ENCODE peak calls at places on chromosomes 2 and 18, in four cellular contexts. X is foreskin keratinocyte, G is GM13976, C is astrocyte of the cerebellum. U is an unnamed sample.

GRCh38 chr18:9902832-9903231 is 11.0 kb upstream of the VAPA start:
- DNase-seq in X (no peak), G (no peak), C (no peak), U (no peak)

GRCh38 chr2:74886251-74886650 is 52.3 kb downstream of the HK2 start:
- DNase-seq in X (no peak), G (no peak), C (no peak), U (no peak)

GRCh38 chr2:40823465-40823864 is 371.6 kb upstream of the SLC8A1 start:
- DNase-seq in X (no peak), G (no peak), C (no peak), U (no peak)

GRCh38 chr2:163736433-163737168 is 793 bp upstream of the FIGN start:
- DNase-seq in X (no peak), G (peak; percentile 13), C (no peak), U (no peak)

GRCh38 chr2:120227111-120227991 is 4.2 kb upstream of the TMEM185B start:
- DNase-seq in X (no peak), G (no peak), C (no peak), U (no peak)

GRCh38 chr2:26438526-26438925 is 36.8 kb downstream of the DRC1 start:
- DNase-seq in X (no peak), G (no peak), C (no peak), U (no peak)

GRCh38 chr2:142930835-142931398 is 53.5 kb downstream of the KYNU start:
- DNase-seq in X (no peak), G (no peak), C (no peak), U (no peak)

GRCh38 chr2:176001281-176001902 is 675 bp downstream of the LNPK start:
- DNase-seq in X (peak; percentile 26), G (peak; percentile 47), C (no peak), U (peak; percentile 39)

GRCh38 chr2:177165103-177165583 is 47.5 kb upstream of the HNRNPA3 start:
- DNase-seq in X (no peak), G (no peak), C (no peak), U (peak; percentile 56)

GRCh38 chr2:222861411-222862067 is 703 bp downstream of the ACSL3 start:
- DNase-seq in X (no peak), G (peak; percentile 64), C (no peak), U (peak; percentile 7)

GRCh38 chr2:69061518-69061917 is 48.5 kb downstream of the ANTXR1 start:
- DNase-seq in X (no peak), G (no peak), C (no peak), U (no peak)

GRCh38 chr2:144454466-144455287 is 65.2 kb downstream of the ZEB2 start:
- DNase-seq in X (no peak), G (no peak), C (no peak), U (no peak)

GRCh38 chr18:27966872-27967271 is 210.1 kb downstream of the CDH2 start:
- DNase-seq in X (no peak), G (no peak), C (no peak), U (no peak)

GRCh38 chr18:69538849-69539248 is 138.2 kb downstream of the DOK6 start:
- DNase-seq in X (no peak), G (no peak), C (no peak), U (no peak)

GRCh38 chr2:72887032-72887835 is at the start of gene SPR:
- DNase-seq in X (peak; percentile 37), G (peak; percentile 84), C (no peak), U (peak; percentile 80)

GRCh38 chr2:5592906-5593305 is 99.3 kb upstream of the SOX11 start:
- DNase-seq in X (no peak), G (no peak), C (peak; percentile 22), U (no peak)

GRCh38 chr18:54162431-54162830 is 62.0 kb downstream of the MBD2 start:
- DNase-seq in X (no peak), G (no peak), C (peak; percentile 59), U (no peak)

GRCh38 chr18:59143441-59143840 is 3.8 kb downstream of the SEC11C start:
- DNase-seq in X (no peak), G (peak; percentile 52), C (no peak), U (no peak)

GRCh38 chr18:76426738-76427305 is 68.2 kb downstream of the ZNF516 start:
- DNase-seq in X (no peak), G (no peak), C (no peak), U (no peak)

GRCh38 chr2:205687018-205687956 is 5.0 kb downstream of the NRP2 start:
- DNase-seq in X (no peak), G (no peak), C (no peak), U (no peak)

GRCh38 chr18:9782073-9782857 is 74.2 kb downstream of the RAB31 start:
- DNase-seq in X (peak; percentile 55), G (no peak), C (peak; percentile 63), U (peak; percentile 53)

GRCh38 chr2:160472839-160473251 is 20.8 kb downstream of the RBMS1 start:
- DNase-seq in X (no peak), G (no peak), C (no peak), U (no peak)

GRCh38 chr18:39611381-39612090 is 2045.9 kb upstream of the CELF4 start:
- DNase-seq in X (no peak), G (no peak), C (peak; percentile 23), U (no peak)

GRCh38 chr18:75504469-75504868 is 77.0 kb upstream of the SMIM21 start:
- DNase-seq in X (no peak), G (no peak), C (no peak), U (no peak)

GRCh38 chr18:2180586-2180985 is 390.7 kb downstream of the METTL4 start:
- DNase-seq in X (no peak), G (no peak), C (no peak), U (no peak)

GRCh38 chr2:72147303-72147970 is at the start of gene CYP26B1:
- DNase-seq in X (no peak), G (peak; percentile 41), C (no peak), U (no peak)

GRCh38 chr18:3466051-3466450 is 16.1 kb downstream of the TGIF1 start:
- DNase-seq in X (peak; percentile 69), G (no peak), C (no peak), U (no peak)

GRCh38 chr2:110166246-110166645 is 38.6 kb downstream of the NPHP1 start:
- DNase-seq in X (no peak), G (no peak), C (no peak), U (no peak)

GRCh38 chr2:120867290-120868231 is 131.9 kb downstream of the GLI2 start:
- DNase-seq in X (no peak), G (no peak), C (no peak), U (no peak)

GRCh38 chr18:3703732-3704176 is 253.8 kb downstream of the TGIF1 start:
- DNase-seq in X (no peak), G (peak; percentile 39), C (peak; percentile 51), U (peak; percentile 72)

GRCh38 chr2:95277246-95277906 is 3.1 kb downstream of the PROM2 start:
- DNase-seq in X (no peak), G (no peak), C (no peak), U (no peak)

GRCh38 chr2:128466377-128467175 is 147.9 kb upstream of the HS6ST1 start:
- DNase-seq in X (no peak), G (no peak), C (no peak), U (no peak)

GRCh38 chr18:68397241-68398035 is 317.5 kb downstream of the TMX3 start:
- DNase-seq in X (peak; percentile 63), G (no peak), C (peak; percentile 6), U (no peak)

GRCh38 chr2:222693837-222694236 is 22.4 kb downstream of the MOGAT1 start:
- DNase-seq in X (no peak), G (no peak), C (no peak), U (no peak)

GRCh38 chr2:7405861-7406715 is 488.9 kb downstream of the RNF144A start:
- DNase-seq in X (no peak), G (no peak), C (no peak), U (no peak)

GRCh38 chr2:43133708-43134570 is 92.5 kb downstream of the ZFP36L2 start:
- DNase-seq in X (no peak), G (peak; percentile 63), C (no peak), U (no peak)

GRCh38 chr18:8948471-8949149 is 153.9 kb upstream of the NDUFV2 start:
- DNase-seq in X (peak; percentile 95), G (no peak), C (no peak), U (peak; percentile 43)

GRCh38 chr2:10007921-10008808 is 35.2 kb upstream of the KLF11 start:
- DNase-seq in X (no peak), G (no peak), C (peak; percentile 36), U (no peak)

U was measured in LoVo.